ENCODE peak calls at places on chromosomes 16 and 17, in eight cellular contexts. O is left lung; A is colonic mucosa; F is neural progenitor cell; B is fibroblast of the aortic adventitia; M is fibroblast of villous mesenchyme; P is AG04450; S is naive thymus-derived CD4-positive, alpha-beta T cell. K is an unnamed sample.

GRCh38 chr17:17856386-17856785 is 19.6 kb upstream of the SREBF1 start:
- DNase-seq in O (no peak), A (no peak), F (no peak), B (no peak), M (no peak), P (no peak), S (no peak), K (no peak)

GRCh38 chr17:34366529-34367107 is 3.6 kb upstream of the CCL1 start:
- DNase-seq in O (no peak), A (no peak), F (no peak), B (peak), M (no peak), P (no peak), S (no peak), K (no peak)

GRCh38 chr17:28391401-28391800 is 14.6 kb downstream of the SLC46A1 start:
- DNase-seq in O (no peak), A (no peak), F (no peak), B (no peak), M (no peak), P (no peak), S (no peak), K (no peak)

GRCh38 chr16:30472328-30472942 is at the start of gene ITGAL:
- DNase-seq in O (peak), A (peak), F (no peak), B (no peak), M (no peak), P (no peak), S (peak), K (peak)

GRCh38 chr16:50251375-50252081 is 14.8 kb upstream of the ADCY7 start:
- DNase-seq in O (peak), A (no peak), F (no peak), B (peak), M (peak), P (peak), S (no peak), K (no peak)

GRCh38 chr17:52789829-52790228 is 631.3 kb upstream of the CA10 start:
- DNase-seq in O (no peak), A (no peak), F (no peak), B (no peak), M (no peak), P (no peak), S (no peak), K (no peak)

GRCh38 chr17:2075336-2076056 is 20.6 kb downstream of the HIC1 start:
- DNase-seq in O (no peak), A (peak), F (peak), B (peak), M (peak), P (no peak), S (no peak), K (no peak)

GRCh38 chr16:63171545-63171944 is 1135.3 kb upstream of the CDH8 start:
- DNase-seq in O (no peak), A (no peak), F (no peak), B (no peak), M (no peak), P (no peak), S (no peak), K (no peak)

GRCh38 chr17:74163271-74163821 is 40.1 kb upstream of the RPL38 start:
- DNase-seq in O (no peak), A (no peak), F (peak), B (no peak), M (no peak), P (no peak), S (no peak), K (no peak)

GRCh38 chr17:3804503-3804931 is 3.5 kb upstream of the ITGAE start:
- DNase-seq in O (no peak), A (no peak), F (no peak), B (peak), M (no peak), P (no peak), S (no peak), K (no peak)

GRCh38 chr17:8392674-8393469 is 4.8 kb downstream of the RNF222 start:
- DNase-seq in O (no peak), A (no peak), F (no peak), B (no peak), M (no peak), P (no peak), S (no peak), K (no peak)

GRCh38 chr16:4868573-4868972 is 21.3 kb downstream of the UBN1 start:
- DNase-seq in O (no peak), A (no peak), F (no peak), B (no peak), M (no peak), P (no peak), S (no peak), K (no peak)

GRCh38 chr17:51947160-51947559 is 211.4 kb downstream of the CA10 start:
- DNase-seq in O (no peak), A (peak), F (no peak), B (no peak), M (no peak), P (no peak), S (no peak), K (no peak)

GRCh38 chr16:15403392-15403995 is 7.9 kb downstream of the MPV17L start:
- DNase-seq in O (no peak), A (no peak), F (no peak), B (no peak), M (no peak), P (no peak), S (no peak), K (no peak)

GRCh38 chr16:8866118-8866883 is 2.5 kb downstream of the CARHSP1 start:
- DNase-seq in O (peak), A (peak), F (peak), B (peak), M (peak), P (no peak), S (no peak), K (no peak)

GRCh38 chr17:74394977-74395376 is 27.7 kb downstream of the GPR142 start:
- DNase-seq in O (no peak), A (no peak), F (no peak), B (no peak), M (no peak), P (no peak), S (no peak), K (no peak)

GRCh38 chr17:11986179-11986938 is 10.9 kb downstream of the ZNF18 start:
- DNase-seq in O (no peak), A (no peak), F (no peak), B (peak), M (no peak), P (no peak), S (no peak), K (no peak)

GRCh38 chr17:73932216-73932749 is 271.2 kb upstream of the RPL38 start:
- DNase-seq in O (no peak), A (peak), F (no peak), B (no peak), M (no peak), P (no peak), S (no peak), K (no peak)

GRCh38 chr17:46720408-46720807 is 98.1 kb downstream of the WNT3 start:
- DNase-seq in O (no peak), A (no peak), F (no peak), B (no peak), M (peak), P (no peak), S (no peak), K (no peak)

GRCh38 chr17:14301279-14301760 is 439 bp downstream of the HS3ST3B1 start:
- DNase-seq in O (no peak), A (no peak), F (peak), B (no peak), M (no peak), P (no peak), S (no peak), K (no peak)

GRCh38 chr17:32490101-32490482 is 3.3 kb downstream of the CDK5R1 start:
- DNase-seq in O (no peak), A (no peak), F (no peak), B (no peak), M (no peak), P (no peak), S (no peak), K (no peak)

GRCh38 chr17:59154335-59154720 is 658 bp downstream of the SKA2 start:
- DNase-seq in O (peak), A (peak), F (peak), B (no peak), M (peak), P (no peak), S (no peak), K (peak)

GRCh38 chr16:30482366-30482765 is 9.8 kb downstream of the ITGAL start:
- DNase-seq in O (no peak), A (no peak), F (no peak), B (peak), M (no peak), P (no peak), S (no peak), K (no peak)

GRCh38 chr16:2859686-2860265 is 1.8 kb upstream of the PRSS22 start:
- DNase-seq in O (no peak), A (no peak), F (no peak), B (no peak), M (no peak), P (no peak), S (no peak), K (no peak)

GRCh38 chr16:2856061-2856670 is 1.8 kb downstream of the PRSS22 start:
- DNase-seq in O (no peak), A (peak), F (no peak), B (no peak), M (no peak), P (no peak), S (no peak), K (no peak)

GRCh38 chr16:2857451-2858244 is at the start of gene PRSS22:
- DNase-seq in O (peak), A (peak), F (peak), B (no peak), M (peak), P (no peak), S (no peak), K (no peak)

GRCh38 chr16:2856686-2857450 is 1.1 kb downstream of the PRSS22 start:
- DNase-seq in O (no peak), A (no peak), F (no peak), B (no peak), M (no peak), P (no peak), S (no peak), K (no peak)

DNA sequence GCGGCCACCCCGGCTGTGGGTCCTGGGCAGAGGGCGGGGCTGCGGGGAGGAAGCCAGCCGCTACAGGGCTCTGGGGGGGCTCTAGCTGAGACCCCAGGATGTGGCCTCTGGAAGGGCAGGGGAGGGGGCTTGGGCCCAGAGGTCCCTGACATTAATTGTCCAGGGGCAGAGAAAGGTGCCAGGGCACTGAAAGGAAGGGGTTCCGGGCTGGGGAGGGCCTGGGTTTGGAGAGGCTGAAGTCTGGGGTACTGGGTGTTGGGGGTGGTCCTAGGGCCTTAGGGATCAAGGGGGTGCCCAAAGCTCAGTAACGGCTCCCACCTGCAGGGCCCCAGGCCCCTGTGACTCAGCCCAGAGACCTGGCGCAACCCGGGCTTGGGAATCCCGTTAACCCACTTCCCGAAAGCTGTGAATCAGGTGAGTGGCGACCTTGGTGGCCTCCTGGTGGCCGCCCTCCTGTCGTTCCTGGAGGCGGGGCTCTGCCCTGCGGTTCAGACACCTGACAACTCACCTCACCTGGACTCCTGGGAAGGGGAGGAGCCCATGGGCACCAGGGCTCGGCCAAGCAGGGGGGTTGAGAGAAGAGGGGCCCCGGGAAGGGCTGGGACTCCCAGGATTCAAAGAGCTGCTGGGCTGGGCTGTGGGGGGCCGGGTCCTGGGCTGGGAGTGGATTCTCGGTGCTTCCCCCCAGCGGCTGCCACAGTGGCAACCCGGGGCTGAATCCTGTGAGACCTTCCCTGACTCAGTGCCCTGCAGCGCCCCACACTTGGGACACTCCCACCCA is 465 bp upstream of the PRSS22 start:
- DNase-seq in O (peak), A (peak), F (no peak), B (no peak), M (no peak), P (no peak), S (no peak), K (no peak)
- H3K4me3 ChIP-seq in O (peak), A (peak), F (peak), B (no peak), M (no peak), P (no peak), S (peak), K (no peak)

GRCh38 chr17:78324391-78325075 is 35.3 kb downstream of the SOCS3 start:
- DNase-seq in O (peak), A (peak), F (peak), B (peak), M (peak), P (peak), S (no peak), K (no peak)
- H3K4me3 ChIP-seq in O (no peak), A (no peak), F (no peak), B (peak), M (no peak), P (peak), S (no peak), K (no peak)

GRCh38 chr17:80781851-80782277 is 209.8 kb upstream of the CHMP6 start:
- DNase-seq in O (no peak), A (no peak), F (no peak), B (no peak), M (no peak), P (no peak), S (no peak), K (no peak)

GRCh38 chr17:80779336-80779735 is 212.3 kb upstream of the CHMP6 start:
- DNase-seq in O (no peak), A (no peak), F (no peak), B (no peak), M (no peak), P (no peak), S (no peak), K (no peak)

GRCh38 chr17:80781188-80781577 is 210.5 kb upstream of the CHMP6 start:
- DNase-seq in O (peak), A (no peak), F (no peak), B (no peak), M (no peak), P (no peak), S (no peak), K (no peak)

GRCh38 chr17:80779961-80780380 is 211.7 kb upstream of the CHMP6 start:
- DNase-seq in O (no peak), A (no peak), F (no peak), B (peak), M (peak), P (no peak), S (no peak), K (no peak)

GRCh38 chr17:80780381-80781187 is 211.1 kb upstream of the CHMP6 start:
- DNase-seq in O (no peak), A (no peak), F (peak), B (no peak), M (no peak), P (no peak), S (no peak), K (peak)
- H3K4me3 ChIP-seq in O (no peak), A (peak), F (no peak), B (no peak), M (peak), P (no peak), S (peak), K (peak)

GRCh38 chr17:47949197-47949759 is 7.9 kb downstream of the PNPO start:
- DNase-seq in O (peak), A (peak), F (peak), B (peak), M (peak), P (peak), S (peak), K (no peak)
- H3K4me3 ChIP-seq in O (peak), A (no peak), F (no peak), B (peak), M (peak), P (peak), S (peak), K (no peak)

DNA sequence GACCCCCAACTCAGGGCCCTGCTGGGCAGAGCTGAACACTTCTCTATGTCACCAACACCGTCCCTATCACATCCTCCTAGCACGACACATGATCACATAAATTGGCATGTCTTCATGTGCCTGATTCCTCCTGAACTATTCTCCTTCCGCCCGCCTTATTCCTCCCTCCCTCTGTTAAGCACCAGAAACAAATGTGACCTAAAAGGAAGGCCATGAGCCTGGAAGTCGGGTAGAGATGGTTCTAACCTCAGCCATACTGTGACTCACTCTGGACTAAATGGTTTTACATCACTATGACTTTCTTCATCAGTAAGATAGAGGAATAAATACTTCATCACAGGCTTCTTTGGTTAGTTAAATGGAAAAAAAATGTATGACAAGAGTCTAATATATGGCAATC is 80.8 kb upstream of the DYNLRB2 start:
- DNase-seq in O (no peak), A (no peak), F (no peak), B (peak), M (no peak), P (no peak), S (no peak), K (no peak)
- H3K4me3 ChIP-seq in O (no peak), A (no peak), F (no peak), B (no peak), M (no peak), P (no peak), S (no peak), K (no peak)

GRCh38 chr16:10037771-10038170 is 144.5 kb downstream of the GRIN2A start:
- DNase-seq in O (no peak), A (no peak), F (peak), B (peak), M (peak), P (no peak), S (no peak), K (no peak)

GRCh38 chr16:10040136-10041080 is 141.8 kb downstream of the GRIN2A start:
- DNase-seq in O (no peak), A (no peak), F (peak), B (no peak), M (peak), P (no peak), S (no peak), K (no peak)

GRCh38 chr16:10036951-10037350 is 145.3 kb downstream of the GRIN2A start:
- DNase-seq in O (no peak), A (no peak), F (no peak), B (no peak), M (no peak), P (no peak), S (no peak), K (no peak)

GRCh38 chr16:10045291-10045775 is 136.9 kb downstream of the GRIN2A start:
- DNase-seq in O (no peak), A (no peak), F (no peak), B (no peak), M (no peak), P (no peak), S (no peak), K (no peak)

DNA sequence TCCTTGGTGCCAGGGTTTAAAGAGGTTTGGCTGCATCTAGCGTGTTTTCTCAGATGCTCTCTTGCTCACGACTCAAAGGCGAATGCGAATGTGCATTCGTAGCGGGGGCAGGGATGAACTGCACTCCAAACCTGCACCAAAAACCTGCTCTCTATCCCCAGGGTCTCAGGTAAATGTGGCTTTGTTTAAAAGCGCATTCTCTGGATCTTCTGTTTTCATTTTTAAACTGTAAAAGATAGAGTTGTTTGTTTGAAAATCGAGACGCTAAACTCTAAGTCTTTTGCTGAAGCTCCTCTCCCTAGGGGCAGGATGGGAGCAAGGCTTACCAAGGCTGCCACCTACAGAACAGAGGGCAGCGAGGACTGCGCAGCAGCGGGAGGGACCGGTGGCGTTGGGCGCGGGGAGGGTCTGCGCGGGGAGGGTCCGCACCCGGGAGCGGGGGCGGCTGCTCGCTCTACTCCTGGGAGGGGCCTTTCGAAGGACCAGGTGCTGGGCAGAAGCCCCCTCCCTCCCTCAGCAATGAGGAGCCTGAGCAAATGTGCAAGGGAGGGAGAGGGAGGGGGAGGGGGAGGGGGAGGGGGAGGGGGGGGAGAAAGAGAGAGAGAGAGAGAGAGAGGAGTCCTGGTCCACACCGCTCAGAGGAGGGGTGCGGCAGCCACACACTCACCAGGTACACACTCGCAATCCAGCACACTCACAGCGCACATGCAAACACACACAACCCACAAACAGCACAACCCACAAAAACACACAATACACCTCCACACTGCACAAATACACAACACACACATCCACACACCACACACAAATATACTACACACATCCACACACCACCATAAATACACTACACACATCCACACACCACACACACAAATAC is 142.8 kb downstream of the GRIN2A start:
- DNase-seq in O (no peak), A (no peak), F (peak), B (peak), M (peak), P (no peak), S (no peak), K (no peak)
- H3K4me3 ChIP-seq in O (no peak), A (no peak), F (peak), B (peak), M (no peak), P (no peak), S (no peak), K (no peak)

GRCh38 chr16:71441348-71441781 is 489 bp downstream of the TLE7 start:
- DNase-seq in O (peak), A (no peak), F (no peak), B (no peak), M (peak), P (no peak), S (peak), K (no peak)

GRCh38 chr16:71439531-71439930 is 2.3 kb downstream of the TLE7 start:
- DNase-seq in O (no peak), A (no peak), F (no peak), B (no peak), M (peak), P (no peak), S (no peak), K (no peak)

GRCh38 chr16:71443714-71444113 is 1.9 kb upstream of the TLE7 start:
- DNase-seq in O (no peak), A (no peak), F (no peak), B (no peak), M (no peak), P (no peak), S (no peak), K (no peak)

GRCh38 chr16:71442041-71442440 is at the start of gene TLE7:
- DNase-seq in O (no peak), A (peak), F (no peak), B (no peak), M (no peak), P (no peak), S (no peak), K (no peak)

GRCh38 chr16:71440669-71441347 is 1.0 kb downstream of the TLE7 start:
- DNase-seq in O (no peak), A (no peak), F (peak), B (no peak), M (no peak), P (no peak), S (no peak), K (no peak)
- H3K4me3 ChIP-seq in O (no peak), A (no peak), F (no peak), B (no peak), M (no peak), P (no peak), S (no peak), K (no peak)

K was measured in Jurkat, Clone E6-1.